ENCODE peak calls at places on chromosomes 4 and X, in six cellular contexts. D, F, Z, N, M and Q are unnamed samples.

GRCh38 chrX:22296871-22297270 is 24.2 kb downstream of the CBLL2 start:
- DNase-seq in D (no peak), F (no peak), Z (no peak), N (no peak), M (no peak), Q (no peak)

GRCh38 chr4:182807841-182808548 is 109.2 kb downstream of the DCTD start:
- DNase-seq in D (peak), F (no peak), Z (no peak), N (no peak), M (no peak), Q (no peak)

GRCh38 chr4:146439437-146439836 is 82.3 kb downstream of the SLC10A7 start:
- DNase-seq in D (no peak), F (no peak), Z (no peak), N (no peak), M (no peak), Q (no peak)

GRCh38 chr4:24693636-24694035 is 101.7 kb upstream of the SOD3 start:
- DNase-seq in D (no peak), F (no peak), Z (peak), N (no peak), M (no peak), Q (no peak)

GRCh38 chrX:119455264-119455663 is 13.0 kb upstream of the SLC25A5 start:
- DNase-seq in D (no peak), F (no peak), Z (peak), N (no peak), M (no peak), Q (no peak)

GRCh38 chr4:17218801-17219200 is 293.1 kb downstream of the QDPR start:
- DNase-seq in D (no peak), F (no peak), Z (no peak), N (no peak), M (no peak), Q (no peak)

GRCh38 chrX:14398725-14399124 is 130.6 kb upstream of the GLRA2 start:
- DNase-seq in D (no peak), F (no peak), Z (no peak), N (peak), M (no peak), Q (no peak)

GRCh38 chrX:44144491-44144890 is 171.3 kb upstream of the NDP start:
- DNase-seq in D (no peak), F (peak), Z (no peak), N (no peak), M (no peak), Q (no peak)

GRCh38 chrX:30971761-30972603 is 82.9 kb upstream of the TAB3 start:
- DNase-seq in D (peak), F (peak), Z (peak), N (peak), M (no peak), Q (peak)

GRCh38 chr4:174983128-174983750 is 65.1 kb downstream of the ADAM29 start:
- DNase-seq in D (no peak), F (peak), Z (no peak), N (no peak), M (no peak), Q (peak)

GRCh38 chrX:92247076-92247475 is 467.9 kb downstream of the PCDH11X start:
- DNase-seq in D (no peak), F (no peak), Z (peak), N (no peak), M (no peak), Q (no peak)

GRCh38 chr4:88058295-88058694 is 50.9 kb downstream of the PKD2 start:
- DNase-seq in D (no peak), F (no peak), Z (no peak), N (no peak), M (no peak), Q (no peak)

GRCh38 chrX:335758-336155 is 17.2 kb upstream of the GTPBP6 start:
- DNase-seq in D (no peak), F (no peak), Z (no peak), N (no peak), M (no peak), Q (no peak)

GRCh38 chr4:4260185-4260751 is 12.2 kb upstream of the TMEM128 start:
- DNase-seq in D (no peak), F (no peak), Z (peak), N (no peak), M (peak), Q (no peak)

GRCh38 chr4:87565746-87566145 is 36.6 kb upstream of the SPARCL1 start:
- DNase-seq in D (no peak), F (no peak), Z (no peak), N (no peak), M (no peak), Q (no peak)

GRCh38 chrX:100931218-100931924 is 2.7 kb upstream of the XKRX start:
- DNase-seq in D (no peak), F (no peak), Z (no peak), N (no peak), M (no peak), Q (no peak)

GRCh38 chrX:24024819-24025740 is 1.9 kb downstream of the KLHL15 start:
- DNase-seq in D (peak), F (peak), Z (peak), N (peak), M (peak), Q (peak)

GRCh38 chrX:24025741-24026402 is 1.1 kb downstream of the KLHL15 start:
- DNase-seq in D (no peak), F (no peak), Z (peak), N (peak), M (peak), Q (no peak)

GRCh38 chrX:24023538-24023937 is 3.4 kb downstream of the KLHL15 start:
- DNase-seq in D (no peak), F (no peak), Z (no peak), N (no peak), M (no peak), Q (no peak)

GRCh38 chrX:24026403-24026801 is 584 bp downstream of the KLHL15 start:
- DNase-seq in D (peak), F (peak), Z (no peak), N (no peak), M (no peak), Q (no peak)

GRCh38 chrX:24023972-24024664 is 2.9 kb downstream of the KLHL15 start:
- DNase-seq in D (no peak), F (peak), Z (no peak), N (no peak), M (no peak), Q (no peak)
- H3K9ac ChIP-seq in D (peak), F (peak), Z (peak), N (no peak), M (peak), Q (peak)

DNA sequence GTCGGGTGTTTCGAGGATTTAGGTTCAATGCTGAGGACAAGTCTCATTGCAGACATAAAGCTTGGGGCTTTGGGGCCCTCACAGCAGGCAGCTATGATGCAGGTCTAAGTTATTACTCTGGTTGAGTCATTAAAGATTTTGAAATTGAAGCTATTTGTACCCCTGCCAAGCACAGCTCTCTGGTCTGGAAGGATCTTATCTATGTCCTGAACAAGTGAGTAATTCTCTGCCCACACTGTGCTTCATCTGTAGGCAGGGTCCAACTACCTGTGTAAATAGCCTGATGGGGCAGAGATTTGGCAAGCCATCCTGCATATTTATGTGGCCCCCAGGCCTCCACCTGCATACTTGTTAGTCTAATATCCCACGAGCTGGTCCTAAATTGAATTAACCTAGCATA is 41.4 kb upstream of the MAGEA4 start:
- DNase-seq in D (no peak), F (no peak), Z (peak), N (no peak), M (peak), Q (no peak)
- H3K9ac ChIP-seq in D (no peak), F (no peak), Z (no peak), N (no peak), M (no peak), Q (no peak)

GRCh38 chr4:169267070-169267469 is 3.7 kb downstream of the SH3RF1 start:
- DNase-seq in D (no peak), F (no peak), Z (no peak), N (no peak), M (no peak), Q (no peak)
- H3K9ac ChIP-seq in D (peak), F (no peak), Z (no peak), N (no peak), M (no peak), Q (no peak)

GRCh38 chrX:13112499-13112898 is 68.1 kb upstream of the FAM9C start:
- DNase-seq in D (no peak), F (no peak), Z (no peak), N (no peak), M (no peak), Q (no peak)

GRCh38 chrX:13115457-13115856 is 71.0 kb upstream of the FAM9C start:
- DNase-seq in D (no peak), F (no peak), Z (no peak), N (no peak), M (no peak), Q (no peak)

GRCh38 chrX:13109811-13110210 is 65.4 kb upstream of the FAM9C start:
- DNase-seq in D (no peak), F (no peak), Z (peak), N (no peak), M (no peak), Q (no peak)

GRCh38 chrX:13110427-13111324 is 66.3 kb upstream of the FAM9C start:
- DNase-seq in D (no peak), F (no peak), Z (peak), N (peak), M (peak), Q (no peak)
- H3K9ac ChIP-seq in D (no peak), F (no peak), Z (no peak), N (no peak), M (no peak), Q (no peak)

GRCh38 chr4:78584863-78585576 is 33.5 kb downstream of the ANXA3 start:
- DNase-seq in D (no peak), F (no peak), Z (no peak), N (no peak), M (no peak), Q (no peak)
- H3K9ac ChIP-seq in D (no peak), F (no peak), Z (no peak), N (no peak), M (no peak), Q (no peak)

GRCh38 chrX:40581333-40581910 is 652 bp downstream of the ATP6AP2 start:
- DNase-seq in D (no peak), F (no peak), Z (peak), N (no peak), M (no peak), Q (peak)
- H3K9ac ChIP-seq in D (peak), F (peak), Z (peak), N (peak), M (peak), Q (peak)

GRCh38 chr4:48340905-48341775 is at the start of gene SLAIN2:
- DNase-seq in D (peak), F (peak), Z (peak), N (peak), M (peak), Q (peak)

GRCh38 chr4:48341776-48342558 is 638 bp downstream of the SLAIN2 start:
- DNase-seq in D (peak), F (peak), Z (peak), N (peak), M (no peak), Q (peak)

GRCh38 chr4:48342559-48342878 is 1.2 kb downstream of the SLAIN2 start:
- DNase-seq in D (no peak), F (no peak), Z (no peak), N (no peak), M (no peak), Q (no peak)

GRCh38 chr4:48343531-48343930 is 2.2 kb downstream of the SLAIN2 start:
- DNase-seq in D (no peak), F (no peak), Z (peak), N (no peak), M (no peak), Q (no peak)

DNA sequence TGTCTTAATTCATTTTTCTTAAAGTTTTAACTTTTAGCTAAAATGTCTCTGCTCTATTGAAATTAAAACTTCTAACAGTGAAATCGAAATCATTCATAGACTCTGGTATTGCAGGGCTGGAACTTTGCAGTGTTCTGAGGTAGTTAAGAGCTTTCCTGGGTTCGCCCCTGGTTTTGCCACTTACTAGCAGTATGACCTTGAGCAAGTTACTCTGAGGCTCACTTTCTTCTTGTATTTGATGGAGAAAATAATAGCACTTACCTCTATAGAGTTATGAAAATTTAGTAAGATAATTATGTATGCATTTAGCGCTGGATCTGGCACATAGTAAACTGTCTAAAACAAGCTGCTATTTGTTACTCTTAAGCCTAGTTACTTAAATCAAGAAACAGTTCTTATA is 1.7 kb downstream of the SLAIN2 start:
- DNase-seq in D (no peak), F (peak), Z (no peak), N (no peak), M (no peak), Q (no peak)
- H3K9ac ChIP-seq in D (peak), F (peak), Z (no peak), N (no peak), M (peak), Q (peak)

GRCh38 chrX:41559235-41559634 is 112.1 kb downstream of the NYX start:
- DNase-seq in D (no peak), F (no peak), Z (no peak), N (no peak), M (no peak), Q (no peak)
- H3K9ac ChIP-seq in D (no peak), F (no peak), Z (no peak), N (no peak), M (no peak), Q (no peak)

DNA sequence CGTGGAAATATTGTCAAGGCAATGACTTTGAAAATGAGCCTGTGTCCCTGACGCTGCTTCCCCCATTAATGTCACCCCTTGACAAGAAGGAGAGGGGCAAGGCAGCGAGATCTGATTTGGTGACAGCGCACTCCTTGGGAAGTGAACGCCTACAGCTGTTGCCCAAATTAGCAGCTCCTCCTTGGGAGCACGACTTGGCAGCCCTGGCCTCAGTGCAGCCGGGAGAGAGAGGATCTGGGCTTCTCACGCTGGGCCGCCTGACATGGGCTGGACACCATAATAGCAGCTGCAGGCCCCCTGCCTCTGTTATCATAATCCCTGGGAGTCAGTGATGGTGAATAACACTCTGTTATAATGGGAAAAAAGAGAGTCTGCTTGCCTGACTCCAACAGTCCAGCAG is 73.5 kb downstream of the PSAPL1 start:
- DNase-seq in D (no peak), F (peak), Z (no peak), N (peak), M (no peak), Q (no peak)
- H3K9ac ChIP-seq in D (no peak), F (no peak), Z (no peak), N (no peak), M (no peak), Q (no peak)

GRCh38 chr4:8706221-8707044 is 113.9 kb downstream of the CPZ start:
- DNase-seq in D (peak), F (no peak), Z (no peak), N (no peak), M (no peak), Q (no peak)
- H3K9ac ChIP-seq in D (no peak), F (no peak), Z (no peak), N (no peak), M (no peak), Q (no peak)